ENCODE peak calls at places on chromosomes 5 and 9, in five cellular contexts. One of them, this sample, is unnamed. For H3K4me1, the result is how much of the 10 kb centered on the place peaks cover.

GRCh38 chr5:72355706-72356299 is 35.6 kb downstream of the PTCD2 start:
- DNase-seq in small intestine: peak
- DNase-seq in thoracic aorta: no peak
- DNase-seq in CD8-positive, alpha-beta T cell: no peak
- DNase-seq in astrocyte: no peak
- DNase-seq in this sample: peak

GRCh38 chr5:66933066-66933465 is 263.5 kb downstream of the CD180 start:
- DNase-seq in small intestine: no peak
- DNase-seq in thoracic aorta: no peak
- DNase-seq in CD8-positive, alpha-beta T cell: no peak
- DNase-seq in astrocyte: peak
- DNase-seq in this sample: no peak

GRCh38 chr5:61347088-61347487 is 15.0 kb downstream of the ZSWIM6 start:
- DNase-seq in small intestine: no peak
- DNase-seq in thoracic aorta: no peak
- DNase-seq in CD8-positive, alpha-beta T cell: no peak
- DNase-seq in astrocyte: no peak
- DNase-seq in this sample: no peak

GRCh38 chr9:70170151-70170795 is 88.5 kb upstream of the SMC5 start:
- DNase-seq in small intestine: no peak
- DNase-seq in thoracic aorta: no peak
- DNase-seq in CD8-positive, alpha-beta T cell: no peak
- DNase-seq in astrocyte: no peak
- DNase-seq in this sample: no peak

GRCh38 chr9:37034320-37034937 is 361 bp upstream of the PAX5 start:
- DNase-seq in small intestine: no peak
- DNase-seq in thoracic aorta: no peak
- DNase-seq in CD8-positive, alpha-beta T cell: no peak
- DNase-seq in astrocyte: no peak
- DNase-seq in this sample: no peak

GRCh38 chr5:44294492-44294891 is 94.7 kb downstream of the FGF10 start:
- DNase-seq in small intestine: no peak
- DNase-seq in thoracic aorta: no peak
- DNase-seq in CD8-positive, alpha-beta T cell: no peak
- DNase-seq in astrocyte: no peak
- DNase-seq in this sample: peak

GRCh38 chr5:59793000-59793399 is 100.5 kb downstream of the PDE4D start:
- DNase-seq in small intestine: no peak
- DNase-seq in thoracic aorta: peak
- DNase-seq in CD8-positive, alpha-beta T cell: no peak
- DNase-seq in astrocyte: peak
- DNase-seq in this sample: peak

GRCh38 chr9:19759066-19759465 is 29.8 kb downstream of the SLC24A2 start:
- DNase-seq in small intestine: no peak
- DNase-seq in thoracic aorta: no peak
- DNase-seq in CD8-positive, alpha-beta T cell: no peak
- DNase-seq in astrocyte: no peak
- DNase-seq in this sample: no peak

GRCh38 chr5:117131876-117132275 is 557.3 kb upstream of the SEMA6A start:
- DNase-seq in small intestine: no peak
- DNase-seq in thoracic aorta: no peak
- DNase-seq in CD8-positive, alpha-beta T cell: no peak
- DNase-seq in astrocyte: no peak
- DNase-seq in this sample: peak

GRCh38 chr9:15248106-15248505 is 58.9 kb downstream of the TTC39B start:
- DNase-seq in small intestine: no peak
- DNase-seq in thoracic aorta: no peak
- DNase-seq in CD8-positive, alpha-beta T cell: no peak
- DNase-seq in astrocyte: no peak
- DNase-seq in this sample: no peak

GRCh38 chr5:77850536-77851228 is 74.5 kb upstream of the TBCA start:
- DNase-seq in small intestine: no peak
- DNase-seq in thoracic aorta: no peak
- DNase-seq in CD8-positive, alpha-beta T cell: no peak
- DNase-seq in astrocyte: no peak
- DNase-seq in this sample: no peak

GRCh38 chr5:138969323-138970013 is 94.3 kb upstream of the LRRTM2 start:
- DNase-seq in small intestine: no peak
- DNase-seq in thoracic aorta: no peak
- DNase-seq in CD8-positive, alpha-beta T cell: no peak
- DNase-seq in astrocyte: no peak
- DNase-seq in this sample: no peak

GRCh38 chr5:54062958-54063357 is 247.4 kb downstream of the ARL15 start:
- DNase-seq in small intestine: no peak
- DNase-seq in thoracic aorta: no peak
- DNase-seq in CD8-positive, alpha-beta T cell: no peak
- DNase-seq in astrocyte: peak
- DNase-seq in this sample: no peak

GRCh38 chr5:79189439-79190234 is 46.3 kb upstream of the JMY start:
- DNase-seq in small intestine: no peak
- DNase-seq in thoracic aorta: no peak
- DNase-seq in CD8-positive, alpha-beta T cell: no peak
- DNase-seq in astrocyte: no peak
- DNase-seq in this sample: no peak

GRCh38 chr5:5331838-5332237 is 90.6 kb upstream of the ICE1 start:
- DNase-seq in small intestine: no peak
- DNase-seq in thoracic aorta: no peak
- DNase-seq in CD8-positive, alpha-beta T cell: no peak
- DNase-seq in astrocyte: peak
- DNase-seq in this sample: peak

GRCh38 chr5:135323701-135324132 is 75.3 kb downstream of the MACROH2A1 start:
- DNase-seq in small intestine: no peak
- DNase-seq in thoracic aorta: no peak
- DNase-seq in CD8-positive, alpha-beta T cell: no peak
- DNase-seq in astrocyte: no peak
- DNase-seq in this sample: no peak

GRCh38 chr9:69254223-69254622 is 70.8 kb upstream of the ENTREP1 start:
- DNase-seq in small intestine: no peak
- DNase-seq in thoracic aorta: no peak
- DNase-seq in CD8-positive, alpha-beta T cell: no peak
- DNase-seq in astrocyte: no peak
- DNase-seq in this sample: no peak

GRCh38 chr5:169814522-169814921 is 165.8 kb downstream of the INSYN2B start:
- DNase-seq in small intestine: no peak
- DNase-seq in thoracic aorta: no peak
- DNase-seq in CD8-positive, alpha-beta T cell: no peak
- DNase-seq in astrocyte: no peak
- DNase-seq in this sample: no peak

DNA sequence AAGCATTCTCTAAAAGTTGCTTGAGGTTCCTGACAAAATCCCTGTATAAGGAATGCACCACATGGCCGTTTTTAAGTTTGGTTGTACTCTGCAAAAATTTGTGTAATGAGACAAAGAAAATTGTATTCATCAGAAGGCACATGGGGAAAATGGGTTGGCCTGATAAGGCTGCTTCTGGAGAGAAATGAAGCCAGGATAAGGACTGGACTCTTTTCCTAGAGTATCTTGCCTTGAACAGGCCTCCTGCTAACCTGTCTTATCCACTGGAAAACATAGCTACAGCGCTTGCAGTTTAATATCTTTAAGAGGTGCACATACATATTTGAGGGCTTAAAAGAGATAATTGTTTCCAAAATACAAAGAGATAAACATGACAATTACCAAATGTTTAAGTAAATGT is 41.4 kb upstream of the IFNK start:
- DNase-seq in small intestine: no peak
- DNase-seq in thoracic aorta: no peak
- DNase-seq in CD8-positive, alpha-beta T cell: no peak
- DNase-seq in astrocyte: no peak
- DNase-seq in this sample: no peak
- H3K4me3 ChIP-seq in small intestine: no peak
- H3K4me3 ChIP-seq in thoracic aorta: no peak
- H3K4me3 ChIP-seq in CD8-positive, alpha-beta T cell: no peak
- H3K4me3 ChIP-seq in astrocyte: no peak
- H3K4me3 ChIP-seq in this sample: no peak

GRCh38 chr5:143511736-143512135 is 108.2 kb upstream of the NR3C1 start:
- DNase-seq in small intestine: no peak
- DNase-seq in thoracic aorta: no peak
- DNase-seq in CD8-positive, alpha-beta T cell: no peak
- DNase-seq in astrocyte: no peak
- DNase-seq in this sample: no peak

GRCh38 chr5:143505354-143505753 is 101.9 kb upstream of the NR3C1 start:
- DNase-seq in small intestine: no peak
- DNase-seq in thoracic aorta: no peak
- DNase-seq in CD8-positive, alpha-beta T cell: no peak
- DNase-seq in astrocyte: no peak
- DNase-seq in this sample: no peak

GRCh38 chr5:143509758-143510221 is 106.3 kb upstream of the NR3C1 start:
- DNase-seq in small intestine: no peak
- DNase-seq in thoracic aorta: no peak
- DNase-seq in CD8-positive, alpha-beta T cell: no peak
- DNase-seq in astrocyte: no peak
- DNase-seq in this sample: peak

GRCh38 chr5:143505934-143506333 is 102.4 kb upstream of the NR3C1 start:
- DNase-seq in small intestine: no peak
- DNase-seq in thoracic aorta: no peak
- DNase-seq in CD8-positive, alpha-beta T cell: no peak
- DNase-seq in astrocyte: no peak
- DNase-seq in this sample: no peak

DNA sequence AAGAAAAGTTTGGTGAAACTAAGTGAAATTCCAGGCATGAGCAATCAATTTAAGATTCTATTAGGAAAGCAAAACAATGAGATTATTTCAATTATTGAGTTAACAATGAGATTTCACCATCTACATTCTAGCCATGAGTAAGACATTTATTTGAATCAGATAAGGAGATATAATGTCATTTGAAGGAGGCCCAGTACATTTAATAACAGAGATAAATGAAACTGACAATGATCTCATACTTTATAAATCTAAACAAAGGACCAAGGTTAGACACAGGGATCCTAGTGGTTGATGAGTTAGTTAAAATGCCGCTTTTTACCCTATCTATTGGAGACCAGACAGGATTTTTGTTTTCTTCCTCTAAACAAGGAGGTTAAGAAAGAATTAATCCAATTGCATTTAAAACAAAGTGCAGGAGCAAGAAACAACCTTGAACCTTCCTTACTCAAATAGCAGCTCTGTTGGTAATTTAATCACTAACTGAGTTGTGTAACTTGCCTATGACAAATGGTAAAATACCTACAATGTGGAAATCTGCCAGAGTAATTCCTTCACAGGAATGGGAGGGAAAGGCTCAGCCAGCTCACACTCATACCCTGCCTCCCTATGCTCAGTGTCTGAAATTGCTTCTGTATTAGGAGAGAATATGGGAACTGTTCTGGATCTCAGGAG is 103.5 kb upstream of the NR3C1 start:
- DNase-seq in small intestine: peak
- DNase-seq in thoracic aorta: no peak
- DNase-seq in CD8-positive, alpha-beta T cell: no peak
- DNase-seq in astrocyte: peak
- DNase-seq in this sample: no peak
- H3K27ac ChIP-seq in small intestine: no peak
- H3K27ac ChIP-seq in thoracic aorta: no peak
- H3K27ac ChIP-seq in CD8-positive, alpha-beta T cell: no peak
- H3K27ac ChIP-seq in astrocyte: peak
- H3K27ac ChIP-seq in this sample: no peak

DNA sequence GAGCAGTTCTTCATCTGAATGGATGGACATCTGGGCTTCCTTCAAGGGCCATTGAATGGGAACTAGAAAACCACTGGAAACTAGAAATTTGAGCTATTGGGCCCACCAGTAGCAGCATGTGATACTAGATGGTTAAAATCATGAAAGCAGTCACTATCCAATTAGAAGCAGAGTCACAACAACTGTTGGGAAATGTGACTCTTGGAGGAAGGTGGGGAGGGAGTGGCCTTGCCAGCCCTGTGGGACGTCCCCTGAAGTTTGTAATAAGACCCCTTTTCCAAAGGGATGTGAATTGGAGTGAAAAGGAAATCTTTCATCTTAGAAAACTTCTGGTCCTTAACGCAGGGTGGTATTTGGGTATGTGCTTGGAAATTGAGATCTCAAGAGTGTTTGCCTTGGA is 5.6 kb downstream of the RAB24 start:
- DNase-seq in small intestine: no peak
- DNase-seq in thoracic aorta: no peak
- DNase-seq in CD8-positive, alpha-beta T cell: no peak
- DNase-seq in astrocyte: no peak
- DNase-seq in this sample: peak
- H3K4me1 ChIP-seq in small intestine: under half
- H3K4me1 ChIP-seq in thoracic aorta: under half
- H3K4me1 ChIP-seq in CD8-positive, alpha-beta T cell: half or more
- H3K4me1 ChIP-seq in astrocyte: under half
- H3K4me1 ChIP-seq in this sample: under half

GRCh38 chr5:119290161-119290569 is 65.7 kb upstream of the TNFAIP8 start:
- DNase-seq in small intestine: no peak
- DNase-seq in thoracic aorta: no peak
- DNase-seq in CD8-positive, alpha-beta T cell: no peak
- DNase-seq in astrocyte: peak
- DNase-seq in this sample: no peak
- H3K4me3 ChIP-seq in small intestine: no peak
- H3K4me3 ChIP-seq in thoracic aorta: no peak
- H3K4me3 ChIP-seq in CD8-positive, alpha-beta T cell: peak
- H3K4me3 ChIP-seq in astrocyte: no peak
- H3K4me3 ChIP-seq in this sample: no peak

GRCh38 chr5:93425102-93425501 is 155.9 kb downstream of the NR2F1-AS1 start:
- DNase-seq in small intestine: no peak
- DNase-seq in thoracic aorta: no peak
- DNase-seq in CD8-positive, alpha-beta T cell: no peak
- DNase-seq in astrocyte: peak
- DNase-seq in this sample: no peak

GRCh38 chr5:93421987-93422391 is 159.0 kb downstream of the NR2F1-AS1 start:
- DNase-seq in small intestine: no peak
- DNase-seq in thoracic aorta: no peak
- DNase-seq in CD8-positive, alpha-beta T cell: no peak
- DNase-seq in astrocyte: peak
- DNase-seq in this sample: no peak

GRCh38 chr5:93421498-93421897 is 159.5 kb downstream of the NR2F1-AS1 start:
- DNase-seq in small intestine: no peak
- DNase-seq in thoracic aorta: no peak
- DNase-seq in CD8-positive, alpha-beta T cell: no peak
- DNase-seq in astrocyte: no peak
- DNase-seq in this sample: no peak

GRCh38 chr5:93423333-93423714 is 157.7 kb downstream of the NR2F1-AS1 start:
- DNase-seq in small intestine: no peak
- DNase-seq in thoracic aorta: no peak
- DNase-seq in CD8-positive, alpha-beta T cell: no peak
- DNase-seq in astrocyte: no peak
- DNase-seq in this sample: no peak

DNA sequence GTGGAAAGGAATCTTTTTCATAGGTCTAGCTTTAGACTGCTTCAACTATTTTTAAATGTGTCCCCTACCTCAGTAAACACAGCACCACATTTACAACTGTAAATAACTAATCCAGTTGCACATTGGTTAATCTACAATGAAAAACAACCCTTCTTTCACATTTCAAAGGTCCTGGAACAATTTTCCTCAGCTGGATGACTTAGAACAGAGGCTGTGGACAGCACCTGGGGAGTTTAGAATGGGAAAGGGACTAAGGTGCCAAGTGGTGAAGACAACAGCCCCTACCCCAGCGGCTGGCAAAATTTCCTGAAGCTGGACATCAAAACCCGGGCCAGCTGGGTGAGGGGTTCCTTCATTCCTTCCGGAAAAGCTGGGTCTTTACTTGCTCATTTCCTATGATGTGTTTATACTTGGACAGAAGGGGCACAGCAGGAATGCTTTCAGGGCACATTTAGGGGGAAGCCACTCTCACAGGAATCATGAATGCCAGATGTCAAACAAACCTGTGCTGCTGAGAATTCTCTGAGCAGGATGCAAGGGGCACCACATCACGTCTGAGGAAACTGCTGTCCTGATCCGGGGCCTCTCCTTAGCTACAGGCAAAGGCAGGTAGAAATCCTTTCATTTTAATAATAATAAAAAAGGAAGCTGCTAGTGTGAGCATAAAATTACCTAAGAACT is 158.2 kb downstream of the NR2F1-AS1 start:
- DNase-seq in small intestine: no peak
- DNase-seq in thoracic aorta: no peak
- DNase-seq in CD8-positive, alpha-beta T cell: no peak
- DNase-seq in astrocyte: no peak
- DNase-seq in this sample: no peak
- H3K27ac ChIP-seq in small intestine: no peak
- H3K27ac ChIP-seq in thoracic aorta: no peak
- H3K27ac ChIP-seq in CD8-positive, alpha-beta T cell: no peak
- H3K27ac ChIP-seq in astrocyte: no peak
- H3K27ac ChIP-seq in this sample: no peak

This sample was measured in SJCRH30.